ENCODE peak calls at places on chromosomes 16 and 17, in four cellular contexts. One of them, this sample, is unnamed. For H3K27me3 and H3K36me3, the result is how much of the 10 kb centered on the place peaks cover.

GRCh38 chr17:7294614-7295153 is at the start of gene YBX2:
- DNase-seq in transverse colon: peak
- DNase-seq in esophagus squamous epithelium: no peak
- DNase-seq in Peyer's patch: peak
- DNase-seq in this sample: peak

GRCh38 chr17:63150994-63151464 is 185.0 kb downstream of the TANC2 start:
- DNase-seq in esophagus squamous epithelium: no peak
- DNase-seq in transverse colon: no peak
- DNase-seq in Peyer's patch: no peak
- DNase-seq in this sample: no peak

GRCh38 chr17:79932907-79933306 is 93.7 kb upstream of the CBX4 start:
- DNase-seq in esophagus squamous epithelium: no peak
- DNase-seq in transverse colon: no peak
- DNase-seq in Peyer's patch: no peak
- DNase-seq in this sample: no peak

GRCh38 chr16:70478912-70479341 is 24.5 kb downstream of the FCSK start:
- DNase-seq in transverse colon: no peak
- DNase-seq in esophagus squamous epithelium: no peak
- DNase-seq in Peyer's patch: no peak
- DNase-seq in this sample: no peak

GRCh38 chr16:48434653-48435318 is 49.6 kb upstream of the SIAH1 start:
- DNase-seq in transverse colon: no peak
- DNase-seq in Peyer's patch: no peak
- DNase-seq in esophagus squamous epithelium: no peak
- DNase-seq in this sample: no peak

GRCh38 chr17:36030949-36031348 is 13.2 kb upstream of the CCL23 start:
- DNase-seq in Peyer's patch: no peak
- DNase-seq in transverse colon: no peak
- DNase-seq in esophagus squamous epithelium: no peak
- DNase-seq in this sample: no peak

GRCh38 chr16:813204-813915 is 12.8 kb upstream of the GNG13 start:
- DNase-seq in transverse colon: peak
- DNase-seq in Peyer's patch: peak
- DNase-seq in esophagus squamous epithelium: no peak
- DNase-seq in this sample: no peak

GRCh38 chr16:74999208-74999682 is 421 bp downstream of the ZNRF1 start:
- DNase-seq in Peyer's patch: no peak
- DNase-seq in esophagus squamous epithelium: no peak
- DNase-seq in transverse colon: peak
- DNase-seq in this sample: no peak

GRCh38 chr16:20280259-20280658 is 47.1 kb downstream of the GP2 start:
- DNase-seq in transverse colon: no peak
- DNase-seq in esophagus squamous epithelium: no peak
- DNase-seq in Peyer's patch: no peak
- DNase-seq in this sample: no peak

GRCh38 chr17:34979650-34980352 is 511 bp upstream of the LIG3 start:
- DNase-seq in transverse colon: no peak
- DNase-seq in esophagus squamous epithelium: no peak
- DNase-seq in Peyer's patch: no peak
- DNase-seq in this sample: no peak

GRCh38 chr16:73058616-73059409 is 10.9 kb upstream of the ZFHX3 start:
- DNase-seq in esophagus squamous epithelium: no peak
- DNase-seq in transverse colon: no peak
- DNase-seq in Peyer's patch: peak
- DNase-seq in this sample: no peak

GRCh38 chr17:13508916-13509315 is 92.8 kb downstream of the HS3ST3A1 start:
- DNase-seq in transverse colon: no peak
- DNase-seq in esophagus squamous epithelium: no peak
- DNase-seq in Peyer's patch: no peak
- DNase-seq in this sample: no peak

GRCh38 chr16:75535211-75535843 is 581 bp downstream of the CHST5 start:
- DNase-seq in transverse colon: no peak
- DNase-seq in esophagus squamous epithelium: no peak
- DNase-seq in Peyer's patch: no peak
- DNase-seq in this sample: no peak

GRCh38 chr17:1301546-1301945 is 22.1 kb downstream of the TRARG1 start:
- DNase-seq in transverse colon: no peak
- DNase-seq in Peyer's patch: no peak
- DNase-seq in esophagus squamous epithelium: no peak
- DNase-seq in this sample: no peak
- H3K27me3 ChIP-seq in transverse colon: half or more
- H3K27me3 ChIP-seq in Peyer's patch: under half
- H3K27me3 ChIP-seq in esophagus squamous epithelium: under half
- H3K27me3 ChIP-seq in this sample: under half

GRCh38 chr16:66886914-66887313 is 6.6 kb downstream of the PDP2 start:
- DNase-seq in esophagus squamous epithelium: no peak
- DNase-seq in Peyer's patch: no peak
- DNase-seq in transverse colon: no peak
- DNase-seq in this sample: no peak
- H3K36me3 ChIP-seq in esophagus squamous epithelium: under half
- H3K36me3 ChIP-seq in Peyer's patch: under half
- H3K36me3 ChIP-seq in transverse colon: under half
- H3K36me3 ChIP-seq in this sample: under half

DNA sequence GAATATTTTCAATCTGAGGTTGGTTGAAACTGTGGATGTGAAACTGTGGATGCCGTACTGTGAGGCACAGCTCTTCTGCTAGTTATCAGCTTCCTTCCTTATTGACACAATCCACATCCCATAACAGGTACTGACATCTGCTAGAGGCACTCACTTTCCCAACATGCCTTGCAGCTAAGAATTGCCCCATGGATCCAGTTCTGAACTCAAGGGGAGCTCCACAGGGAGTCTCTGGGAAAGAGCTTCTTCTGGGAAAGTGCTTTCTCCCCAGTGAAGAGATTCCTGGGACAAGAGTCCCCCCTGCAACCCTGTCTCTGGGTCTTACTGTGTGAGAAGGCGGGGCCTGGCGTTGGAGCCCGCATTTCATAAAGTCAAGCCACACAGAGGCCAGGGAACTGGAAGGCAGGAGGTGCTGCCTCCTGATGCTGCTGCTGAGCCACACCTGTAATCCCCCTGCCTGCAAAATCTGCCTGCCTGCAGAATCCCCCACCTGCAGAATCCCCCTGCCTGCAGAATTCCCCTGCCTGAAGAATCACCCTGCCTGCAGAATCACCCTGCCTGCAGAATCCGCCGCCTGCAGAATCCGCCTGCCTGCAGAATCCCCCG is 305.3 kb downstream of the FOXL1 start:
- DNase-seq in Peyer's patch: no peak
- DNase-seq in esophagus squamous epithelium: no peak
- DNase-seq in transverse colon: no peak
- DNase-seq in this sample: no peak
- H3K27me3 ChIP-seq in Peyer's patch: under half
- H3K27me3 ChIP-seq in esophagus squamous epithelium: under half
- H3K27me3 ChIP-seq in transverse colon: under half
- H3K27me3 ChIP-seq in this sample: under half

DNA sequence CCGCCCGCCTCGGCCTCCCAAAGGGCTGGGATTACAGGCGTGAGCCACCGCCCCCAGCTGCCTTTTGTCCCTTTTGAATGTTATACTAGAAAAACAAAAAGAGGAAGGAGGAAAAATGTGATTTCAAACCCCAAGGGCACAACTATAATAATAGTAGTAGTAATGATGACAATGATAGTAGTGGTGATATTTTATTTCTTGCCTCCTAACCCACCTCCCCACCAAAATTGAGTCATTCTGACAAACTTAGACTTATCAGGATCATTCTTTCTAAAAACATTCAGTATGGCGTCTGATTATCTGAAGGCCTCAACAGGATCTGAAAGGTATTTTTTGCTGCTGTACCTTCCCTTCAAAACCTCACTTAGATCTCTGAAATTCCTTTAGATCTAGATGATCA is 13.6 kb downstream of the GPATCH8 start:
- DNase-seq in esophagus squamous epithelium: no peak
- DNase-seq in Peyer's patch: no peak
- DNase-seq in transverse colon: no peak
- DNase-seq in this sample: no peak
- H3K36me3 ChIP-seq in esophagus squamous epithelium: under half
- H3K36me3 ChIP-seq in Peyer's patch: under half
- H3K36me3 ChIP-seq in transverse colon: under half
- H3K36me3 ChIP-seq in this sample: under half

GRCh38 chr16:85577899-85578598 is 35.1 kb upstream of the GSE1 start:
- DNase-seq in esophagus squamous epithelium: no peak
- DNase-seq in Peyer's patch: no peak
- DNase-seq in transverse colon: no peak
- DNase-seq in this sample: no peak

GRCh38 chr16:85579883-85580607 is 33.1 kb upstream of the GSE1 start:
- DNase-seq in esophagus squamous epithelium: no peak
- DNase-seq in transverse colon: no peak
- DNase-seq in Peyer's patch: no peak
- DNase-seq in this sample: no peak

GRCh38 chr16:85580684-85581083 is 32.4 kb upstream of the GSE1 start:
- DNase-seq in transverse colon: no peak
- DNase-seq in Peyer's patch: no peak
- DNase-seq in esophagus squamous epithelium: no peak
- DNase-seq in this sample: no peak

GRCh38 chr16:85578599-85578948 is 34.5 kb upstream of the GSE1 start:
- DNase-seq in Peyer's patch: no peak
- DNase-seq in transverse colon: no peak
- DNase-seq in esophagus squamous epithelium: no peak
- DNase-seq in this sample: no peak

GRCh38 chr16:85579199-85579598 is 33.9 kb upstream of the GSE1 start:
- DNase-seq in Peyer's patch: no peak
- DNase-seq in transverse colon: no peak
- DNase-seq in esophagus squamous epithelium: no peak
- DNase-seq in this sample: no peak
- H3K27me3 ChIP-seq in Peyer's patch: under half
- H3K27me3 ChIP-seq in transverse colon: under half
- H3K27me3 ChIP-seq in esophagus squamous epithelium: under half
- H3K27me3 ChIP-seq in this sample: under half

DNA sequence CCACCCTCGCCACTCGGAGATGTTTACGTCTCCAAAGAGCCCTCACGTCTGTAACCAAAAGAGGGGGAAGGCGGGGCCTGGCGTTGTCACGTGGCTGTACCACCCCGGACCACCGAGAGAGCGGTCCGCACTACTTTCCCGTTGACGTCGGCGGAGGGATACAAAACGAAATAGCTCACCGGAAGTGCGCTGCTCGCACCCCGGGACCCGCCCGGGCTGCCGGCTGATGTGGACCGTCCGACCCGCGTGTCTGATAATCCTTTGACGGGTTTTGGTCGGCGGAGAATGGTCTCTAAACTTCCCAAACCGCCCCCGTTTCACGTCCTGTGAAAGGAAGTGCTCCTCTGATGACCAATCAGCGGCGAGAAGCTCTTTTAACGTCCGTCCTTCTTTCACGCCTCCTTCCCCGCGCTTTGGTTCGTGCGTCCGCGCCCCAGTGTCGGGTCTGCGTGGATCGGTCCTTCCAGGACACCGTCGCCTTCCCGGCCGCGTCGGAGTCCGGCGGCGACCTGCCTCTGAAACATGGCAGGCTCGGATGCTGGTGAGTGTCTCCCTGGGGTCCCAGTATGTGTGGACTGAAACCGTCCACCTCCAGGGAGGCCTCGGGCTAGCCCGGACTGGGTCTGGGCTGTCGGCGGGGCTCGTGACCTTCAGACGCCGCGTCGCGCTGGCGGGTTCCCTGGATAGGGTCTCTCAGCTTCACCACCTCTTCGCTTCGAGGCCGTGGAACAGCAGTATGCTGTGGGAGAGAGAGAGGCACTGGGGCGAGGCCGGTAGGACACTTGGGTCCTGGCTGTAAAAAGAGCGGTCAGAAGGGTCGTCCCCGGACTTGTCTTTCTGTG is at the start of gene CEP95:
- DNase-seq in esophagus squamous epithelium: peak
- DNase-seq in Peyer's patch: peak
- DNase-seq in transverse colon: peak
- DNase-seq in this sample: no peak
- H3K36me3 ChIP-seq in esophagus squamous epithelium: under half
- H3K36me3 ChIP-seq in Peyer's patch: under half
- H3K36me3 ChIP-seq in transverse colon: under half
- H3K36me3 ChIP-seq in this sample: under half

GRCh38 chr17:45427181-45427835 is 5.4 kb downstream of the ARHGAP27 start:
- DNase-seq in esophagus squamous epithelium: no peak
- DNase-seq in transverse colon: no peak
- DNase-seq in Peyer's patch: no peak
- DNase-seq in this sample: no peak
- H3K27me3 ChIP-seq in esophagus squamous epithelium: under half
- H3K27me3 ChIP-seq in transverse colon: under half
- H3K27me3 ChIP-seq in Peyer's patch: under half
- H3K27me3 ChIP-seq in this sample: under half

DNA sequence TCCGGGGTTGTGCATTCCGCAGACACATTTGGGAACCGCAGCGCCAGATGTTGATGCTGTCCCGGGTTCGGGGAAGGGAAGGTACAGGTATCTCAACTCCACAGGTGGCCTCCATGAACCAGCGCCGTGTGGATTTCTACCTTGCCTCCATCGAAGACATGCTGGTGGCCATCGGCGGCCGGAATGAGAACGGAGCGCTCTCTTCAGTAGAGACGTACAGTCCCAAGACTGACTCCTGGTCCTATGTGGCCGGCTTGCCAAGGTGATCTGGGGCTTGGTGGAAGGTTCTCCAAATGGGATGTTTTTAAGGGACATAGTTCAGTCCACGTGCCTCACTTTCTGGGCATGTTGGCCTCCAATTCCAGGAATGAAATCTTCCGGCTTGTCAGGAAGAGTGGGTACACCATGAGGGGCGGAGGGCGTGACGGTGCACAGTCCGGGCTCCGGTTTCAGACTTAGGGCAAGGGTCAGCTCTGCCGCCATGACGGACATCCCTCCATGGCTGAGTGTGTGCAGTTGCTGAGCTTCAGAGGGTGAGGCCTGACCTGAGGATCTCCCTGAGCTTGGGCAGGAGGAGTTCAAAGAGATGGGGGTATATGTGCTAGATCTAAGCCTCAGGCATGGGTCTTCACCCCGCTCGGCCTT is 11.5 kb downstream of the KLHL36 start:
- DNase-seq in transverse colon: no peak
- DNase-seq in esophagus squamous epithelium: no peak
- DNase-seq in Peyer's patch: no peak
- DNase-seq in this sample: no peak
- H3K36me3 ChIP-seq in transverse colon: under half
- H3K36me3 ChIP-seq in esophagus squamous epithelium: under half
- H3K36me3 ChIP-seq in Peyer's patch: under half
- H3K36me3 ChIP-seq in this sample: half or more